ENCODE peak calls at places on chromosomes 2 and 18, in six cellular contexts. B is neural progenitor cell, W is adipocyte, J is heart right ventricle, C is GM12864, K is AG04450. S is an unnamed sample.

GRCh38 chr2:36507408-36507812 is 90.6 kb downstream of the FEZ2 start:
- DNase-seq in B (peak), W (peak), J (peak), C (no peak), K (no peak), S (no peak)

GRCh38 chr2:34096552-34097171 is 497.6 kb upstream of the FAM98A start:
- DNase-seq in B (peak), W (peak), J (peak), C (peak), K (peak), S (peak)

GRCh38 chr2:239168575-239168974 is 232.2 kb downstream of the HDAC4 start:
- DNase-seq in B (no peak), W (no peak), J (no peak), C (no peak), K (no peak), S (no peak)

GRCh38 chr18:55635439-55635838 is 47.4 kb upstream of the TCF4 start:
- DNase-seq in B (no peak), W (no peak), J (no peak), C (no peak), K (no peak), S (no peak)

GRCh38 chr2:852168-852567 is 98.5 kb upstream of the SNTG2 start:
- DNase-seq in B (no peak), W (no peak), J (no peak), C (no peak), K (no peak), S (no peak)

GRCh38 chr2:121248766-121249343 is 36.1 kb downstream of the TFCP2L1 start:
- DNase-seq in B (no peak), W (no peak), J (no peak), C (no peak), K (no peak), S (no peak)

GRCh38 chr2:111117666-111118454 is 2.9 kb upstream of the BCL2L11 start:
- DNase-seq in B (peak), W (peak), J (peak), C (no peak), K (peak), S (peak)

GRCh38 chr2:43459455-43459854 is 136.4 kb downstream of the THADA start:
- DNase-seq in B (no peak), W (no peak), J (no peak), C (no peak), K (no peak), S (no peak)

GRCh38 chr2:149733936-149734685 is 146.5 kb upstream of the MMADHC start:
- DNase-seq in B (no peak), W (peak), J (no peak), C (no peak), K (no peak), S (no peak)

GRCh38 chr18:58438161-58438983 is 190.5 kb downstream of the ALPK2 start:
- DNase-seq in B (peak), W (peak), J (no peak), C (no peak), K (no peak), S (no peak)

GRCh38 chr2:176206677-176207076 is 18.2 kb downstream of the HOXD1 start:
- DNase-seq in B (no peak), W (no peak), J (no peak), C (no peak), K (no peak), S (peak)

GRCh38 chr2:173386441-173387044 is 31.9 kb downstream of the CDCA7 start:
- DNase-seq in B (peak), W (no peak), J (no peak), C (no peak), K (no peak), S (no peak)

GRCh38 chr2:160917850-160918249 is 242.4 kb upstream of the TANK start:
- DNase-seq in B (no peak), W (no peak), J (no peak), C (no peak), K (no peak), S (no peak)

GRCh38 chr2:26172866-26173595 is at the start of gene GAREM2:
- DNase-seq in B (peak), W (peak), J (no peak), C (no peak), K (no peak), S (no peak)

GRCh38 chr2:112048887-112049286 is 6.2 kb upstream of the TMEM87B start:
- DNase-seq in B (peak), W (peak), J (peak), C (no peak), K (no peak), S (no peak)

DNA sequence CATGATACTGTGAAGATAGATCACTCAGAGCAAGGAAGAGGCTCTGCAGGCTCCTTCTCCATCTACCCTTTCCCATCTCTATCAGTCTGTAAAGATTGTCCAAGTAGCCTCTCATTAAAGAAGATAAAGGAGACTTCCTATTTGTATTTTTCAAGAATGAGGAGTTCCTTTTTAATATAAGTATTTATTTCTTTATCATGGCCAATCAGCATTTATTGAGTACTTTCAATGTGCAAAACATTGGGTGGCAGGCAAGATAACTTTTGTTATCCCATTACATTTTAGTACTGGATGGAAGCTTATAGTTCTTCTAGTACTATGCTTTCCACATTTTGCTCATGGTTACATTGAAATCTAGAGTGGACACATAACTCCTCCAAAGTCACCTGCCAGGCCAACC is 3.6 kb upstream of the PDE11A start:
- DNase-seq in B (no peak), W (no peak), J (no peak), C (no peak), K (no peak), S (no peak)
- H3K4me3 ChIP-seq in B (no peak), W (no peak), J (no peak), C (no peak), K (no peak), S (no peak)

GRCh38 chr2:174704061-174704460 is 60.2 kb downstream of the CHRNA1 start:
- DNase-seq in B (no peak), W (no peak), J (no peak), C (no peak), K (no peak), S (no peak)

GRCh38 chr2:174705321-174705720 is 59.0 kb downstream of the CHRNA1 start:
- DNase-seq in B (no peak), W (no peak), J (no peak), C (no peak), K (no peak), S (no peak)

GRCh38 chr2:174702541-174702940 is 61.7 kb downstream of the CHRNA1 start:
- DNase-seq in B (no peak), W (no peak), J (no peak), C (no peak), K (no peak), S (no peak)

GRCh38 chr2:174708713-174709112 is 55.6 kb downstream of the CHRNA1 start:
- DNase-seq in B (no peak), W (no peak), J (no peak), C (no peak), K (no peak), S (no peak)

GRCh38 chr2:174704647-174705046 is 59.6 kb downstream of the CHRNA1 start:
- DNase-seq in B (no peak), W (peak), J (no peak), C (no peak), K (no peak), S (no peak)
- H3K4me3 ChIP-seq in B (no peak), W (no peak), J (no peak), C (no peak), K (no peak), S (no peak)

DNA sequence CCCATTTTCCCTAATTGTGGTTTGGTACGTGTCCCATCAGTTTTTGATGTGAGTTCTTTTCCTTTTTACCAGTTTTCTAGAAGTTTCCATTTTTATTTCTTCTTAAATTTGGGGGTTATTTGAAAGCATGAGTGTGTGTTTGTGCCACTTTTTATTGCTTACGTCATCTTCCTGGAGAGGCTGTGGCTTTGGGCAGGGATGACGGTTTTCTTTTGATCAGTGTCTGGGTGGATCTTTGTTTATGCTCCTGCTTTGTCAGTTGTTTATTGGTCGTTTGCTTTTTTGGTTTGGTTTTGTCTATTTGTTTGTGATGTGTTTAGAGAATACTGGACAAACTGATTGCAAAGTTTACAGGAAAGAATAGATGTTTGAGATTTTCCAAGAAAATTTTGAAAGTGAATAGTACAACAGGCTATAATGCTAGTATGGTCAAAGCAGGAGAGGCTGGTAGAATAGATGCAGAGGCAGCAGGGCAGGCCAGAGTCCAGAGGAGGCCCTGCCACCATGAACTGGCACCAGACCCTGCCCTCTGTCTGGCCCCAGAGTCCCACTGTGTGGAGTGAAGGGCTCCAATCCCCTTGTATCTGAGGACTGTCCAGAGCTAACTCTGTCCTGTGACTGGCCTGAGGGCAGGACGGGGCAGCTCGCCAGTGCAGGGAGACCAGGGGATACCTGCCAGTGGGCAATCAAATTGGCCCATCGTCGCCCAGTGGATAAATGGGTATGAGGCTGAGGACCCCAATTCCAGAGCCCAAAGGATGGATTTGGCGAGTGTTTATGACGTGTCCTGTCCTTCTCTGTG is 23.4 kb upstream of the SNED1 start:
- DNase-seq in B (no peak), W (no peak), J (no peak), C (no peak), K (no peak), S (no peak)
- H3K4me3 ChIP-seq in B (no peak), W (no peak), J (no peak), C (no peak), K (no peak), S (no peak)

GRCh38 chr18:2569338-2570207 is 1.7 kb downstream of the METTL4 start:
- DNase-seq in B (no peak), W (no peak), J (no peak), C (no peak), K (no peak), S (no peak)
- H3K4me3 ChIP-seq in B (peak), W (peak), J (peak), C (peak), K (peak), S (peak)

GRCh38 chr2:204344119-204344518 is 201.2 kb upstream of the PARD3B start:
- DNase-seq in B (no peak), W (no peak), J (no peak), C (no peak), K (no peak), S (no peak)
- H3K4me3 ChIP-seq in B (no peak), W (no peak), J (no peak), C (no peak), K (no peak), S (no peak)

GRCh38 chr2:46042207-46042637 is 255.0 kb upstream of the EPAS1 start:
- DNase-seq in B (no peak), W (no peak), J (no peak), C (no peak), K (no peak), S (no peak)
- H3K4me3 ChIP-seq in B (no peak), W (no peak), J (no peak), C (no peak), K (no peak), S (no peak)